ENCODE peak calls at places on chromosome 14, in five cellular contexts. H is Calu3, P is HEK293T, U is breast epithelium, N is NCI-H1436. E is an unnamed sample.
A peak's percentile ranks its signal among the peaks of the same experiment; 100 is the strongest.

GRCh38 chr14:70064111-70064885 is 124.5 kb downstream of the SLC8A3 start:
- DNase-seq in P (no peak), U (no peak), N (no peak), H (no peak), E (no peak)

GRCh38 chr14:75254901-75255300 is 23.7 kb upstream of the FOS start:
- DNase-seq in P (no peak), N (no peak), H (peak; percentile 16), U (peak; percentile 74), E (no peak)

GRCh38 chr14:105279642-105280361 is 21.0 kb downstream of the BRF1 start:
- DNase-seq in H (no peak), P (no peak), N (no peak), U (no peak), E (no peak)

GRCh38 chr14:68690106-68690960 is 102.5 kb downstream of the ZFP36L1 start:
- DNase-seq in U (no peak), H (no peak), N (no peak), P (no peak), E (no peak)

GRCh38 chr14:99720941-99721791 is 37.1 kb downstream of the CYP46A1 start:
- DNase-seq in U (no peak), N (no peak), P (no peak), H (no peak), E (no peak)

GRCh38 chr14:102590667-102591099 is 1.8 kb upstream of the RCOR1 start:
- DNase-seq in N (no peak), H (peak; percentile 72), U (no peak), P (no peak), E (no peak)

GRCh38 chr14:102584871-102585869 is 7.3 kb upstream of the RCOR1 start:
- DNase-seq in P (no peak), N (no peak), H (no peak), U (no peak), E (no peak)

GRCh38 chr14:68363841-68364711 is 428.8 kb downstream of the ZFP36L1 start:
- DNase-seq in N (no peak), P (peak; percentile 56), U (no peak), H (peak; percentile 29), E (no peak)

GRCh38 chr14:24132061-24132685 is 1.7 kb downstream of the FITM1 start:
- DNase-seq in N (no peak), U (peak; percentile 86), H (no peak), P (no peak), E (peak; percentile 21)

GRCh38 chr14:66464261-66464660 is 21.9 kb upstream of the CCDC196 start:
- DNase-seq in H (no peak), N (no peak), U (no peak), P (no peak), E (no peak)

E was measured in NCI-H2081 treated with DMSO at 0.1 percent for 48 hours.